ENCODE peak calls at places on chromosomes 4 and X, in ten cellular contexts. One of them, this sample, is unnamed.

GRCh38 chr4:62543002-62543401 is 1342.9 kb downstream of the ADGRL3 start:
- DNase-seq in fibroblast of mammary gland: no peak
- DNase-seq in stomach: no peak
- DNase-seq in ovary: no peak
- DNase-seq in colonic mucosa: no peak
- DNase-seq in choroid plexus epithelial cell: no peak
- DNase-seq in GM12864: no peak
- DNase-seq in mammary epithelial cell: no peak
- DNase-seq in fibroblast of lung: no peak
- DNase-seq in tibial artery: no peak
- DNase-seq in this sample: no peak

GRCh38 chrX:110992611-110993010 is 103.4 kb upstream of the PAK3 start:
- DNase-seq in tibial artery: no peak
- DNase-seq in fibroblast of lung: peak; percentile 19
- DNase-seq in fibroblast of mammary gland: peak; percentile 21
- DNase-seq in mammary epithelial cell: peak; percentile 20
- DNase-seq in ovary: no peak
- DNase-seq in choroid plexus epithelial cell: peak; percentile 9
- DNase-seq in stomach: peak; percentile 31
- DNase-seq in colonic mucosa: peak; percentile 19
- DNase-seq in GM12864: no peak
- DNase-seq in this sample: peak; percentile 48

GRCh38 chrX:261858-262390 is 19.3 kb upstream of the PLCXD1 start:
- DNase-seq in GM12864: no peak
- DNase-seq in mammary epithelial cell: no peak
- DNase-seq in ovary: peak; percentile 20
- DNase-seq in choroid plexus epithelial cell: no peak
- DNase-seq in tibial artery: no peak
- DNase-seq in fibroblast of lung: no peak
- DNase-seq in colonic mucosa: peak; percentile 18
- DNase-seq in stomach: no peak
- DNase-seq in fibroblast of mammary gland: no peak
- DNase-seq in this sample: no peak

GRCh38 chr4:122562436-122562835 is 58.4 kb downstream of the IL21 start:
- DNase-seq in mammary epithelial cell: no peak
- DNase-seq in fibroblast of mammary gland: no peak
- DNase-seq in fibroblast of lung: no peak
- DNase-seq in ovary: no peak
- DNase-seq in colonic mucosa: no peak
- DNase-seq in GM12864: no peak
- DNase-seq in choroid plexus epithelial cell: no peak
- DNase-seq in tibial artery: no peak
- DNase-seq in stomach: no peak
- DNase-seq in this sample: no peak

GRCh38 chr4:26238782-26239647 is 81.8 kb upstream of the RBPJ start:
- DNase-seq in stomach: no peak
- DNase-seq in choroid plexus epithelial cell: peak; percentile 76
- DNase-seq in tibial artery: no peak
- DNase-seq in colonic mucosa: peak; percentile 28
- DNase-seq in mammary epithelial cell: no peak
- DNase-seq in GM12864: no peak
- DNase-seq in fibroblast of mammary gland: peak; percentile 46
- DNase-seq in ovary: no peak
- DNase-seq in fibroblast of lung: peak; percentile 72
- DNase-seq in this sample: no peak

GRCh38 chr4:65825121-65825520 is 154.8 kb upstream of the EPHA5 start:
- DNase-seq in choroid plexus epithelial cell: peak; percentile 13
- DNase-seq in fibroblast of lung: peak; percentile 76
- DNase-seq in fibroblast of mammary gland: peak; percentile 70
- DNase-seq in mammary epithelial cell: peak; percentile 59
- DNase-seq in GM12864: no peak
- DNase-seq in colonic mucosa: no peak
- DNase-seq in tibial artery: no peak
- DNase-seq in ovary: no peak
- DNase-seq in stomach: no peak
- DNase-seq in this sample: peak; percentile 79

GRCh38 chr4:5142726-5143125 is 91.4 kb downstream of the STK32B start:
- DNase-seq in fibroblast of lung: peak; percentile 36
- DNase-seq in tibial artery: peak; percentile 39
- DNase-seq in fibroblast of mammary gland: peak; percentile 59
- DNase-seq in GM12864: no peak
- DNase-seq in colonic mucosa: no peak
- DNase-seq in ovary: no peak
- DNase-seq in mammary epithelial cell: peak; percentile 12
- DNase-seq in choroid plexus epithelial cell: peak; percentile 75
- DNase-seq in stomach: peak; percentile 66
- DNase-seq in this sample: peak; percentile 34

GRCh38 chrX:110268875-110269274 is 49.0 kb downstream of the AMMECR1 start:
- DNase-seq in ovary: no peak
- DNase-seq in tibial artery: no peak
- DNase-seq in stomach: no peak
- DNase-seq in mammary epithelial cell: no peak
- DNase-seq in choroid plexus epithelial cell: no peak
- DNase-seq in fibroblast of lung: no peak
- DNase-seq in GM12864: no peak
- DNase-seq in fibroblast of mammary gland: no peak
- DNase-seq in colonic mucosa: no peak
- DNase-seq in this sample: no peak

GRCh38 chr4:87213425-87213824 is 7.0 kb downstream of the KLHL8 start:
- DNase-seq in fibroblast of lung: no peak
- DNase-seq in ovary: no peak
- DNase-seq in GM12864: no peak
- DNase-seq in fibroblast of mammary gland: peak; percentile 48
- DNase-seq in tibial artery: no peak
- DNase-seq in mammary epithelial cell: no peak
- DNase-seq in choroid plexus epithelial cell: peak; percentile 71
- DNase-seq in colonic mucosa: no peak
- DNase-seq in stomach: no peak
- DNase-seq in this sample: peak; percentile 35

GRCh38 chr4:166064706-166065105 is 191.7 kb downstream of the TLL1 start:
- DNase-seq in GM12864: no peak
- DNase-seq in fibroblast of mammary gland: no peak
- DNase-seq in colonic mucosa: no peak
- DNase-seq in ovary: no peak
- DNase-seq in tibial artery: no peak
- DNase-seq in fibroblast of lung: no peak
- DNase-seq in mammary epithelial cell: peak; percentile 58
- DNase-seq in choroid plexus epithelial cell: no peak
- DNase-seq in stomach: no peak
- DNase-seq in this sample: peak; percentile 93

GRCh38 chr4:44725166-44725565 is 1.2 kb downstream of the GNPDA2 start:
- DNase-seq in colonic mucosa: no peak
- DNase-seq in choroid plexus epithelial cell: no peak
- DNase-seq in fibroblast of mammary gland: peak; percentile 21
- DNase-seq in fibroblast of lung: peak; percentile 10
- DNase-seq in ovary: no peak
- DNase-seq in GM12864: peak; percentile 4
- DNase-seq in stomach: no peak
- DNase-seq in mammary epithelial cell: peak; percentile 20
- DNase-seq in tibial artery: no peak
- DNase-seq in this sample: no peak

GRCh38 chr4:90187148-90187884 is 60.1 kb downstream of the CCSER1 start:
- DNase-seq in tibial artery: no peak
- DNase-seq in fibroblast of lung: no peak
- DNase-seq in stomach: no peak
- DNase-seq in fibroblast of mammary gland: no peak
- DNase-seq in ovary: no peak
- DNase-seq in colonic mucosa: no peak
- DNase-seq in GM12864: no peak
- DNase-seq in mammary epithelial cell: no peak
- DNase-seq in choroid plexus epithelial cell: no peak
- DNase-seq in this sample: no peak

GRCh38 chr4:110088670-110089069 is 109.7 kb downstream of the ELOVL6 start:
- DNase-seq in fibroblast of mammary gland: peak; percentile 63
- DNase-seq in choroid plexus epithelial cell: peak; percentile 85
- DNase-seq in colonic mucosa: no peak
- DNase-seq in tibial artery: no peak
- DNase-seq in ovary: no peak
- DNase-seq in fibroblast of lung: peak; percentile 78
- DNase-seq in mammary epithelial cell: peak; percentile 75
- DNase-seq in stomach: no peak
- DNase-seq in GM12864: no peak
- DNase-seq in this sample: peak; percentile 59

GRCh38 chrX:46168254-46168653 is 377.0 kb downstream of the ZNF674 start:
- DNase-seq in ovary: no peak
- DNase-seq in choroid plexus epithelial cell: no peak
- DNase-seq in GM12864: no peak
- DNase-seq in colonic mucosa: peak; percentile 19
- DNase-seq in fibroblast of lung: peak; percentile 19
- DNase-seq in mammary epithelial cell: no peak
- DNase-seq in fibroblast of mammary gland: no peak
- DNase-seq in stomach: no peak
- DNase-seq in tibial artery: no peak
- DNase-seq in this sample: no peak

GRCh38 chr4:86891785-86892638 is at the start of gene C4orf36:
- DNase-seq in choroid plexus epithelial cell: no peak
- DNase-seq in stomach: peak; percentile 79
- DNase-seq in GM12864: no peak
- DNase-seq in mammary epithelial cell: peak; percentile 92
- DNase-seq in colonic mucosa: peak; percentile 80
- DNase-seq in tibial artery: peak; percentile 37
- DNase-seq in fibroblast of mammary gland: peak; percentile 40
- DNase-seq in fibroblast of lung: peak; percentile 48
- DNase-seq in ovary: peak; percentile 74
- DNase-seq in this sample: peak; percentile 98

GRCh38 chrX:33725556-33726232 is 406.4 kb downstream of the FAM47A start:
- DNase-seq in fibroblast of mammary gland: no peak
- DNase-seq in ovary: peak; percentile 29
- DNase-seq in fibroblast of lung: no peak
- DNase-seq in mammary epithelial cell: peak; percentile 16
- DNase-seq in stomach: no peak
- DNase-seq in colonic mucosa: no peak
- DNase-seq in tibial artery: no peak
- DNase-seq in choroid plexus epithelial cell: peak; percentile 12
- DNase-seq in GM12864: no peak
- DNase-seq in this sample: peak; percentile 54
- H3K4me3 ChIP-seq in fibroblast of mammary gland: no peak overlapping the region
- H3K4me3 ChIP-seq in ovary: peak overlapping the region; percentile 34
- H3K4me3 ChIP-seq in fibroblast of lung: peak overlapping the region; percentile 73
- H3K4me3 ChIP-seq in mammary epithelial cell: peak overlapping the region; percentile 33
- H3K4me3 ChIP-seq in stomach: peak overlapping the region; percentile 40
- H3K4me3 ChIP-seq in colonic mucosa: no peak overlapping the region
- H3K4me3 ChIP-seq in tibial artery: peak overlapping the region; percentile 65
- H3K4me3 ChIP-seq in choroid plexus epithelial cell: no peak overlapping the region
- H3K4me3 ChIP-seq in GM12864: no peak overlapping the region
- H3K4me3 ChIP-seq in this sample: peak overlapping the region; percentile 41

DNA sequence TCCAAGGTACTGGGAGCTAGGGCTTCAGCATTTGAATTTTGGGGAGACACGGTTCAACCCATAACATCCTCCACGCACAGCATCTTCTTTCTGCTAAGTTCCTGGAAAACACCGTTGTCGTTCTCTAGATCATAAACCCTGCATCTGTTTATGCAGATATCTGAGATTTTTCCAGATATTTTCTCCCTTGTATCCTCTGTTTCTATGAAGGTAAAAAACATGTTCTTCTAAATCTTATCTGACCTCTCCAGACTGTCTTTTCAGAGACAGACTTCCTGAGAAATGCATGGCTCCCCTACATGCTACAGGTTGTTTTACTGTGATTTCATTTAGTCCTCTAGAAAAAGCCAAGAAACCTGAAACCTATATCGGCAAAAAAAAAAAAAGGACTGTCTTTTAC is 152.3 kb upstream of the KLF3 start:
- DNase-seq in GM12864: no peak
- DNase-seq in fibroblast of mammary gland: no peak
- DNase-seq in fibroblast of lung: no peak
- DNase-seq in choroid plexus epithelial cell: no peak
- DNase-seq in tibial artery: no peak
- DNase-seq in mammary epithelial cell: no peak
- DNase-seq in stomach: no peak
- DNase-seq in ovary: no peak
- DNase-seq in colonic mucosa: no peak
- DNase-seq in this sample: no peak
- H3K4me3 ChIP-seq in GM12864: no peak overlapping the region
- H3K4me3 ChIP-seq in fibroblast of mammary gland: no peak overlapping the region
- H3K4me3 ChIP-seq in fibroblast of lung: no peak overlapping the region
- H3K4me3 ChIP-seq in choroid plexus epithelial cell: no peak overlapping the region
- H3K4me3 ChIP-seq in tibial artery: no peak overlapping the region
- H3K4me3 ChIP-seq in mammary epithelial cell: no peak overlapping the region
- H3K4me3 ChIP-seq in stomach: no peak overlapping the region
- H3K4me3 ChIP-seq in ovary: no peak overlapping the region
- H3K4me3 ChIP-seq in colonic mucosa: no peak overlapping the region
- H3K4me3 ChIP-seq in this sample: no peak overlapping the region

GRCh38 chrX:149371984-149372383 is 133.1 kb downstream of the IDS start:
- DNase-seq in colonic mucosa: no peak
- DNase-seq in GM12864: no peak
- DNase-seq in fibroblast of mammary gland: no peak
- DNase-seq in ovary: no peak
- DNase-seq in tibial artery: no peak
- DNase-seq in fibroblast of lung: no peak
- DNase-seq in choroid plexus epithelial cell: no peak
- DNase-seq in mammary epithelial cell: no peak
- DNase-seq in stomach: no peak
- DNase-seq in this sample: no peak
- H3K4me3 ChIP-seq in colonic mucosa: no peak overlapping the region
- H3K4me3 ChIP-seq in GM12864: no peak overlapping the region
- H3K4me3 ChIP-seq in fibroblast of mammary gland: no peak overlapping the region
- H3K4me3 ChIP-seq in ovary: no peak overlapping the region
- H3K4me3 ChIP-seq in tibial artery: no peak overlapping the region
- H3K4me3 ChIP-seq in fibroblast of lung: no peak overlapping the region
- H3K4me3 ChIP-seq in choroid plexus epithelial cell: no peak overlapping the region
- H3K4me3 ChIP-seq in mammary epithelial cell: no peak overlapping the region
- H3K4me3 ChIP-seq in stomach: no peak overlapping the region
- H3K4me3 ChIP-seq in this sample: no peak overlapping the region

DNA sequence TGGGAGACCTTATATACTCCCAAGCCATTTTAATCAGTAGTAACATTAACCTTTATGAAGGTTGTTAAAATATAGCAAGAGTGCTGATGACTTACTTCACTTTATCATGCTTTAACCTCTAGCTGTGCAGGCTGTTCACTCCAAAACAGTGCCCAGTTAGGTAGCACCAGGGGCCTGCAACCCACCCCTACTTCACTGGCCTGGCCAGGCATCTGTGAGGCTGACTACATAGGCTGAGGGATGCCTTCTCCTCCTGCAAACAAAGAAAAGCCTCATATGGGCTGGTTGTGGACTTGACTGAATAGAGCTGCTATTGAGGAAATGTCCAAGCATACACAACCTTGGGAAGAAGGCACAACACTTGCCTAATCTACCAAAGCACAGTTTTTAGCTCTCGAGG is 172.8 kb downstream of the SHROOM3 start:
- DNase-seq in tibial artery: no peak
- DNase-seq in colonic mucosa: no peak
- DNase-seq in choroid plexus epithelial cell: no peak
- DNase-seq in fibroblast of mammary gland: no peak
- DNase-seq in ovary: no peak
- DNase-seq in GM12864: no peak
- DNase-seq in mammary epithelial cell: no peak
- DNase-seq in stomach: no peak
- DNase-seq in fibroblast of lung: no peak
- DNase-seq in this sample: no peak
- H3K4me3 ChIP-seq in tibial artery: no peak overlapping the region
- H3K4me3 ChIP-seq in colonic mucosa: no peak overlapping the region
- H3K4me3 ChIP-seq in choroid plexus epithelial cell: no peak overlapping the region
- H3K4me3 ChIP-seq in fibroblast of mammary gland: no peak overlapping the region
- H3K4me3 ChIP-seq in ovary: no peak overlapping the region
- H3K4me3 ChIP-seq in GM12864: no peak overlapping the region
- H3K4me3 ChIP-seq in mammary epithelial cell: no peak overlapping the region
- H3K4me3 ChIP-seq in stomach: no peak overlapping the region
- H3K4me3 ChIP-seq in fibroblast of lung: no peak overlapping the region
- H3K4me3 ChIP-seq in this sample: no peak overlapping the region

GRCh38 chrX:145821291-145821897 is 3.8 kb downstream of the SLITRK2 start:
- DNase-seq in stomach: no peak
- DNase-seq in ovary: no peak
- DNase-seq in mammary epithelial cell: no peak
- DNase-seq in choroid plexus epithelial cell: no peak
- DNase-seq in tibial artery: no peak
- DNase-seq in GM12864: no peak
- DNase-seq in fibroblast of lung: no peak
- DNase-seq in fibroblast of mammary gland: no peak
- DNase-seq in colonic mucosa: no peak
- DNase-seq in this sample: no peak
- H3K4me3 ChIP-seq in stomach: no peak overlapping the region
- H3K4me3 ChIP-seq in ovary: no peak overlapping the region
- H3K4me3 ChIP-seq in mammary epithelial cell: no peak overlapping the region
- H3K4me3 ChIP-seq in choroid plexus epithelial cell: no peak overlapping the region
- H3K4me3 ChIP-seq in tibial artery: no peak overlapping the region
- H3K4me3 ChIP-seq in GM12864: no peak overlapping the region
- H3K4me3 ChIP-seq in fibroblast of lung: peak overlapping the region; percentile 37
- H3K4me3 ChIP-seq in fibroblast of mammary gland: no peak overlapping the region
- H3K4me3 ChIP-seq in colonic mucosa: no peak overlapping the region
- H3K4me3 ChIP-seq in this sample: no peak overlapping the region